ENCODE peak calls at places on chromosomes 7 and 10, in five cellular contexts. R is endothelial cell of umbilical vein, W is H1, C is HepG2, F is K562. E is an unnamed sample.

GRCh38 chr10:75449320-75450061 is 18.1 kb downstream of the LRMDA start:
- DNase-seq in F (no peak), W (no peak), C (no peak), R (no peak), E (no peak)

GRCh38 chr10:125118701-125119100 is 41.7 kb downstream of the CTBP2 start:
- DNase-seq in F (no peak), R (no peak), C (no peak), W (no peak), E (no peak)

GRCh38 chr7:130275826-130276291 is 9.2 kb downstream of the CPA2 start:
- DNase-seq in F (no peak), R (no peak), W (no peak), C (no peak), E (no peak)

GRCh38 chr7:106731637-106732036 is 70.7 kb upstream of the CCDC71L start:
- DNase-seq in W (no peak), C (no peak), F (no peak), R (peak; percentile 74), E (no peak)

GRCh38 chr7:93298671-93299070 is 66.5 kb downstream of the VPS50 start:
- DNase-seq in W (no peak), R (no peak), C (no peak), F (no peak), E (no peak)

GRCh38 chr7:26200113-26200443 is 468 bp downstream of the HNRNPA2B1 start:
- DNase-seq in F (peak; percentile 47), R (peak; percentile 61), W (peak; percentile 84), C (no peak), E (no peak)

GRCh38 chr10:133458021-133458709 is 4.4 kb downstream of the SCART1 start:
- DNase-seq in R (no peak), F (no peak), W (no peak), C (no peak), E (no peak)

GRCh38 chr7:727806-728460 is 852 bp upstream of the PRKAR1B start:
- DNase-seq in W (no peak), C (no peak), F (no peak), R (peak; percentile 34), E (no peak)

GRCh38 chr10:30775779-30776591 is 146.4 kb upstream of the LYZL2 start:
- DNase-seq in C (no peak), R (no peak), F (no peak), W (no peak), E (no peak)

GRCh38 chr10:24344279-24344678 is 135.3 kb downstream of the KIAA1217 start:
- DNase-seq in C (peak; percentile 4), F (no peak), R (no peak), W (no peak), E (no peak)

GRCh38 chr7:34756025-34756437 is 98.0 kb downstream of the NPSR1 start:
- DNase-seq in W (no peak), F (no peak), C (peak; percentile 69), R (no peak), E (no peak)

GRCh38 chr7:47264021-47264651 is 317.8 kb downstream of the TNS3 start:
- DNase-seq in C (no peak), F (no peak), W (no peak), R (no peak), E (no peak)

GRCh38 chr10:123250640-123251039 is 96.4 kb downstream of the BUB3 start:
- DNase-seq in F (no peak), W (no peak), R (no peak), C (no peak), E (no peak)

GRCh38 chr10:120318862-120319261 is 138.2 kb upstream of the PLPP4 start:
- DNase-seq in C (no peak), W (no peak), F (no peak), R (no peak), E (no peak)

GRCh38 chr10:112653215-112653614 is 206.2 kb downstream of the VTI1A start:
- DNase-seq in R (no peak), W (no peak), C (peak; percentile 20), F (no peak), E (no peak)

GRCh38 chr10:69344591-69345244 is 66.4 kb downstream of the HK1 start:
- DNase-seq in R (no peak), W (no peak), F (no peak), C (no peak), E (no peak)

GRCh38 chr10:116080553-116080952 is 192.5 kb downstream of the GFRA1 start:
- DNase-seq in R (no peak), C (no peak), W (no peak), F (no peak), E (peak; percentile 4)

GRCh38 chr10:78641693-78642092 is 427.1 kb upstream of the ZMIZ1 start:
- DNase-seq in C (no peak), R (no peak), W (no peak), F (no peak), E (no peak)

GRCh38 chr7:40470817-40471216 is 336.0 kb downstream of the SUGCT start:
- DNase-seq in C (no peak), R (no peak), W (no peak), F (no peak), E (no peak)

GRCh38 chr7:147023390-147023914 is 906.9 kb downstream of the CNTNAP2 start:
- DNase-seq in C (no peak), R (no peak), F (no peak), W (no peak), E (no peak)

GRCh38 chr10:81820418-81820817 is 54.6 kb upstream of the NRG3 start:
- DNase-seq in R (peak; percentile 7), F (no peak), C (no peak), W (no peak), E (no peak)

GRCh38 chr7:44391746-44392617 is 66.6 kb upstream of the CAMK2B start:
- DNase-seq in F (no peak), R (no peak), C (no peak), W (peak; percentile 39), E (no peak)

GRCh38 chr10:70265032-70265689 is 18.6 kb downstream of the NPFFR1 start:
- DNase-seq in F (peak; percentile 67), R (no peak), C (peak; percentile 61), W (peak; percentile 57), E (peak; percentile 37)

GRCh38 chr10:48634984-48635557 is 30.2 kb upstream of the ARHGAP22 start:
- DNase-seq in R (no peak), W (no peak), C (no peak), F (no peak), E (no peak)

DNA sequence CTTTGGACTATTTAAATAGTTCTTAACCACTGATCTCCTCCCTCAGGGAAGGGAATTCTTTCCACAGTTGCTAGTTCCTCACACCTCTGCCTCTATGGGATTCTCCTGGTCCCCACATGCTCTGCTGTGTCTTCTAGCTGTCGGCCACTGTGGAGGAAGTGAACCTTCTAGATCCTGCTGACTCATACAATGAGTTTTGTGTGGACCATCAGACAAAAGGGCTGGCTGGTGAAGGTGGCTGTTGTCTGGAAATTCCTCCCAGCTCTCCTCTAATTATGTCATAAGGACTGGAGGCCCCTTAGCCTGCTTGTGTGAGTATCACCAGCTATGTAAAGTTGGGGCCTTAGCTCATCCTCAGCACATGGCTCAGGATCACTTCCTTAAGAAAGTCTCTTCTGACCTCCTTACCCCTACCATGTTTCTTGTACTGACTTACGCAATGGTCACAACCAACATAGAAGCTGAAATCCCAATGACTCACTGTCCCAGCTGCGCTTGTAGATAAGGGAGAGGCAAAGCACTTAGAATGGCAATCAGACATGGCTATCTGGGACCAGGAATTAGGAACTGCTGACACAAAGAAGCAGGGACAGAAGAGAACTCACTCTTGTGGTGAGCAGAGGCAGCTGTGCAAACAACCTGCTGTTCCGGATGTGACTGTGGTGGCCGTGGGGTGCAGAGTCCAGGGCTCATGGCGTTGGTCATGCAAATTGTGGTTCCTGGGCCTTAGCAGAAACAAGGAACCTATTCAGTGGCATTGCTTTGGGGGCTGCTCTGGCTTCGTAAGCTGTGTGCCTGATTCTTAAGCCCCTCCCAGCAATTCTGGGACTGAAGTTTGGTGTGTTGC is 2.5 kb upstream of the MACC1 start:
- DNase-seq in R (peak; percentile 95), F (peak; percentile 85), W (no peak), C (peak; percentile 99), E (no peak)
- TF ChIP-seq POLR2A in R (peak; percentile 78), F (peak; percentile 65), W (no peak), C (peak; percentile 41), E (no peak)

GRCh38 chr10:436911-437665 is 252.4 kb downstream of the DIP2C start:
- DNase-seq in C (no peak), F (no peak), W (no peak), R (no peak), E (no peak)
- TF ChIP-seq JUN in C (no peak), F (no peak), W (no peak), R (no peak), E (no peak)

GRCh38 chr10:57786331-57786730 is 481.4 kb downstream of the IPMK start:
- DNase-seq in F (no peak), C (no peak), R (no peak), W (no peak), E (no peak)

GRCh38 chr10:57790703-57791102 is 477.0 kb downstream of the IPMK start:
- DNase-seq in C (no peak), R (no peak), F (no peak), W (no peak), E (no peak)

GRCh38 chr10:57786850-57787750 is 480.6 kb downstream of the IPMK start:
- DNase-seq in F (no peak), W (no peak), C (no peak), R (no peak), E (no peak)

GRCh38 chr10:57785546-57785945 is 482.1 kb downstream of the IPMK start:
- DNase-seq in C (no peak), F (no peak), W (no peak), R (no peak), E (no peak)

GRCh38 chr10:57788117-57788516 is 479.6 kb downstream of the IPMK start:
- DNase-seq in C (no peak), W (no peak), R (no peak), F (no peak), E (no peak)
- TF ChIP-seq POLR2A in C (no peak), W (no peak), R (no peak), F (no peak), E (no peak)

GRCh38 chr10:71864861-71865473 is 13.9 kb upstream of the PSAP start:
- DNase-seq in F (no peak), R (no peak), C (no peak), W (no peak), E (no peak)

GRCh38 chr10:71863203-71863602 is 12.2 kb upstream of the PSAP start:
- DNase-seq in F (no peak), R (no peak), W (no peak), C (no peak), E (no peak)

GRCh38 chr10:71857934-71858890 is 7.2 kb upstream of the PSAP start:
- DNase-seq in C (no peak), W (no peak), R (no peak), F (no peak), E (no peak)

GRCh38 chr10:71856619-71857018 is 5.6 kb upstream of the PSAP start:
- DNase-seq in R (no peak), C (no peak), F (no peak), W (no peak), E (no peak)

DNA sequence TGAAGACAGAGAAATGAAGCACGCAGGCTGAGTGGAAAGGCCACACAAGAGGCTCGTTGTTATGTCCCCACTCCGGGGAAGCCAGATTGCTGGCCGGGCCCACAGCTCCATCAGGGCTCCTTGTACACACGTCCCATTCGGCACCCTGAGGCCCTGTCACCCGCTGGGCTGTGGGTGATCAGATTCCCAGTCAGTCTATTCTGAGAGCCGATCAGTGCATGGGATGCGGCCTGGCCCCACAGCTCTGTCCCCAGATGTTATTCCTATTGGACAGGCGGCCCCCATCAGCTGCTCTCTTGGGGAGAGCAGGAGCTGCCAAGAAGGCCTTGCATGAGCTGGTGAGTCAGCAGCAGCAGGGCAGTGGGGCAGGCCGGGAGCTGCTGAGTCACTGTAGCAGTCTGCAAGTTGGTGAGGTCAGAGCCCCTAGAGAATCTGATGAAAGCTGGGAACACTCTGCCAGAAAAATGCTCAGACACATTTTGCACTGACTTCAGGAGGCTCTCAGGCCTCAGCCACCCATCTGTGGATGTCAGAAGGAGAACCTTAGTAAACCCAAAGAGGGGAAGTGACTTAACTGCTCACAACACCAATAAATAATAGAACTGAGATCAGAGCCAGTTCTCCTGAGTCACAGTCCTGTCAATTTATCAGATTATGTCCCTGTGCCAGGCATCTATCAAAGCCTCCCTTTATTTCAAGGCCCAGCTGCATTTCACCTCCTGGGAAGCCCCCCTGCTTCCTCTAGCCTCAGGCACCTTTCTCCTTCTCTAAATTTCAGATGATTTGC is 9.4 kb upstream of the PSAP start:
- DNase-seq in R (peak; percentile 98), F (peak; percentile 94), W (peak; percentile 56), C (peak; percentile 85), E (peak; percentile 99)
- TF ChIP-seq JUN in R (peak; percentile 82), F (peak; percentile 100), W (no peak), C (peak; percentile 31), E (peak; percentile 94)

E was measured in A549.